ENCODE peak calls at places on chromosome 17, in ten cellular contexts. H is testis, R is endothelial cell, C is neural crest cell, D is progenitor cell of endocrine pancreas, L is left ventricle myocardium inferior, M is lung, W is IMR-90, O is brain microvascular endothelial cell, X is dorsolateral prefrontal cortex. Z is an unnamed sample.

GRCh38 chr17:285751-286422 is 66.7 kb downstream of the RPH3AL start:
- DNase-seq in H (no peak), R (no peak), C (no peak), D (no peak), L (no peak), M (no peak), W (no peak), O (no peak), X (no peak), Z (no peak)

GRCh38 chr17:16880843-16881230 is 91.1 kb downstream of the TNFRSF13B start:
- DNase-seq in H (no peak), R (no peak), C (no peak), D (no peak), L (no peak), M (no peak), W (no peak), O (no peak), X (no peak), Z (no peak)

GRCh38 chr17:61421460-61421859 is 21.8 kb downstream of the TBX2 start:
- DNase-seq in H (no peak), R (no peak), C (no peak), D (no peak), L (no peak), M (no peak), W (no peak), O (no peak), X (no peak), Z (no peak)

GRCh38 chr17:71224824-71225575 is 895.8 kb upstream of the SOX9 start:
- DNase-seq in H (peak), R (no peak), C (no peak), D (no peak), L (no peak), M (no peak), W (no peak), O (no peak), X (no peak), Z (no peak)

GRCh38 chr17:76368545-76368944 is 14.8 kb upstream of the PRPSAP1 start:
- DNase-seq in H (no peak), R (no peak), C (no peak), D (no peak), L (no peak), M (no peak), W (peak), O (peak), X (no peak), Z (peak)

GRCh38 chr17:57629470-57629869 is 115.6 kb downstream of the CCDC182 start:
- DNase-seq in H (no peak), R (no peak), C (no peak), D (no peak), L (no peak), M (no peak), W (no peak), O (no peak), X (no peak), Z (no peak)

GRCh38 chr17:1730345-1731193 is 6.1 kb downstream of the WDR81 start:
- DNase-seq in H (peak), R (no peak), C (no peak), D (no peak), L (peak), M (peak), W (peak), O (peak), X (no peak), Z (no peak)

GRCh38 chr17:65173284-65173793 is 36.2 kb downstream of the RGS9 start:
- DNase-seq in H (peak), R (peak), C (no peak), D (no peak), L (no peak), M (no peak), W (peak), O (peak), X (no peak), Z (peak)

GRCh38 chr17:38982858-38983746 is 15.9 kb upstream of the FBXO47 start:
- DNase-seq in H (peak), R (peak), C (peak), D (no peak), L (no peak), M (no peak), W (peak), O (peak), X (no peak), Z (peak)

DNA sequence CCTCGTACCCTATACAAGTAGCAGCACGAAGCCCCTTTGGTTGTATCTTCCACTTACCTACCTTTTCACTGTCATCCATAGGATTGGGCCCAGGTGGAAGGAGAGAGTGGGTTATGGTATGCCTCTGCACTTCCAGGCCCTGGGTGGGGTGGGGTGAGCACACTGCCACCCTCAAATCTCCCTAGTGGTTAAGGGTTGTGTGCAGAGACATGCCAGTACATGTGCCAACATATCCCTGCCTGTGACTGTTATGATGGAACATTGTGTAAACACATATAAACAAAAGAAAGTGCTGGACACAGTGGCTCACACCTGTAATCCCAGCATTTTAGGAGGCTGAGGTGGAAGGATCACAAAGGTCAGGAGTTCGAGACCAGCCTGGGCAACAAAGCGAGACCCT is 11.1 kb downstream of the HROB start:
- DNase-seq in H (no peak), R (no peak), C (no peak), D (no peak), L (no peak), M (no peak), W (no peak), O (no peak), X (no peak), Z (no peak)
- TF ChIP-seq CTCF in H (no peak), R (no peak), C (no peak), D (no peak), L (no peak), M (no peak), W (no peak), O (no peak), X (no peak), Z (no peak)

GRCh38 chr17:68019675-68020450 is 15.7 kb upstream of the KPNA2 start:
- DNase-seq in H (peak), R (peak), C (peak), D (peak), L (peak), M (peak), W (peak), O (peak), X (peak), Z (peak)
- TF ChIP-seq CTCF in H (peak), R (peak), C (peak), D (peak), L (peak), M (no peak), W (peak), O (peak), X (peak), Z (peak)

DNA sequence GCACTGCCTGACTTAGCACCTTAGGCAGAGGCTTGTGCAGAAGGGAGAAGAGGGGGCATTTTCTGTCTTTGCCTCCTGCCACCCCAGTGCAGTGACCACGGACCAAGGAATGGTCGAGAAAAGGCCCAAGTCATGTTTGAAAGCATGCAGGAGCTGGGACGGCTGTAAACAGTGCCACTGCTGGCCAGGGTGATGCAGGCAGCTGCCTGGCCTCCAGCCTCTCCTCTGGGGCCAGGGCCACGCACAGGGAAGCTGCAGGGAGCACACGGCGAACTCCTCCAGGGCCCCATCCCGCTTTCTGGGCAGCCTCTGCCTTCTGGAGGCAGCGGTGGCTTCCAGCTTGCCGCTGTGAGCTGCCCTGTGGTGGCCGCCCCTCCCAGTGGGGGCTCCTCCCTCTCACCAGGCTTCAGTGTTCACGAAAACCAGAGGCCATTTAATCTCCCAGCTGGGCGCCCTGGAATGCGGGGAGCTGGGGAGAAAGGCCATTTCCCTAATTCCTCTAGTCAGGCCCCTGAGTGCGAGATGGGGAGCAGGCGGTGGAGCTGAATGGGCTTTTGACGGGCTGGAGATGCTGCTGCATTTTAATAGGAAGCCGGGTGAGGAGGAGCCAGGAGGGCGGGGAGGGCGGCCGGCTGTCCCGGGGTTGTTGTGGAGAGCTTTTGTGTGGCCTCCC is 28.8 kb upstream of the DNAI2 start:
- DNase-seq in H (no peak), R (peak), C (peak), D (no peak), L (no peak), M (no peak), W (no peak), O (no peak), X (peak), Z (no peak)
- TF ChIP-seq CTCF in H (no peak), R (no peak), C (no peak), D (no peak), L (no peak), M (no peak), W (no peak), O (peak), X (no peak), Z (no peak)

DNA sequence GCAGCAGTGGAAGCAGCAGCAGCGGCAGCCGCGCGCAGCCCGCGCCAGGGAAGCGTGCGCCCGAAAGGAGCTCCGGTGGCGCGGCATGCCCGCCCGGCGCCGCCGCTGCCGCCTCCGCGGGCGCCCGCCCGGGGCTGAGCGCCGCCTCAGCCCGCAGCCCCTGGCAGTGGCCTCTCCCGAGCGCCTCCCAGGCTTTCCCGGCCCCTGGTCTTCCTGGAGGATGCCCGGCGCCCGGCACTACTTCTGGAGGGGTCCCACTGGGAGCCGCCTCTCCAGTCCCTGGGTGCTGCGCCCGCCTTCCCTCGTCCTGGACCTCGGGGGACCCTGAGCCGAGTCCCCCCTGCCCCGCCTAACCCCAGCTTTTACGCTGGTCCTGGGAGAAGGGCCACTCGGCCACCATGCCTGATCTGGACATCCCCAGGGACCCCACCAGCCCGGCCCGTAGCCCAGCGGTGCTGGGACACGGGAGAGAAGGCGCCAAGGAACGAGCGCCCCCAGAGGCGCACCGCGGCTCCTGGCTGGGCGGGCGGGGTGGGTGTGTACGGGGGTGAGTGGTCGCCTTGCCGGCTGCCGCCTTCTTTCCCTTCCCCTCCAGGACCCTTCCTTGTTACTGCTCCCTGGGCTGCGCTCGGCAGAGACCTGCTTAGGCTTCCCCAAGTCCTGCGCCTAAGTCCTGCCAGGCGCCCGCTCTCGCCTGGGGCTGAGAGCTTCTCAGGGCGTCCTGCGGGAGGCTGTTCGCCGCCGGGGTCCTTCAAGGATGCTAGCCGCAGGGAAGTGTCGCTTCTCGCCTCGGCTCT is 713 bp downstream of the ASIC2 start:
- DNase-seq in H (peak), R (peak), C (peak), D (peak), L (no peak), M (no peak), W (peak), O (no peak), X (no peak), Z (peak)
- TF ChIP-seq CTCF in H (peak), R (peak), C (peak), D (peak), L (peak), M (no peak), W (peak), O (peak), X (peak), Z (no peak)

GRCh38 chr17:63827002-63827800 is at the start of the genes FTSJ3 and PSMC5:
- DNase-seq in H (peak), R (peak), C (peak), D (peak), L (peak), M (peak), W (peak), O (peak), X (peak), Z (peak)

GRCh38 chr17:63828936-63829335 is 1.5 kb upstream of the FTSJ3 start:
- DNase-seq in H (no peak), R (no peak), C (no peak), D (no peak), L (no peak), M (no peak), W (no peak), O (no peak), X (no peak), Z (no peak)

GRCh38 chr17:63827801-63828221 is 348 bp upstream of the FTSJ3 start:
- DNase-seq in H (no peak), R (no peak), C (no peak), D (no peak), L (no peak), M (no peak), W (no peak), O (no peak), X (no peak), Z (no peak)

GRCh38 chr17:63824362-63824761 is 2.9 kb upstream of the PSMC5 start:
- DNase-seq in H (no peak), R (no peak), C (no peak), D (no peak), L (no peak), M (no peak), W (no peak), O (no peak), X (no peak), Z (no peak)

GRCh38 chr17:63826468-63827001 is 696 bp upstream of the PSMC5 start:
- DNase-seq in H (no peak), R (peak), C (no peak), D (no peak), L (peak), M (no peak), W (peak), O (peak), X (no peak), Z (no peak)
- TF ChIP-seq CTCF in H (no peak), R (no peak), C (no peak), D (no peak), L (no peak), M (no peak), W (peak), O (peak), X (no peak), Z (no peak)

GRCh38 chr17:36459045-36459444 is 27.4 kb upstream of the ZNHIT3 start:
- DNase-seq in H (no peak), R (no peak), C (no peak), D (no peak), L (no peak), M (no peak), W (no peak), O (no peak), X (no peak), Z (no peak)

GRCh38 chr17:36459601-36460000 is 26.9 kb upstream of the ZNHIT3 start:
- DNase-seq in H (no peak), R (no peak), C (no peak), D (no peak), L (no peak), M (no peak), W (no peak), O (no peak), X (no peak), Z (no peak)

GRCh38 chr17:36463916-36464764 is 22.3 kb upstream of the ZNHIT3 start:
- DNase-seq in H (peak), R (peak), C (peak), D (peak), L (peak), M (peak), W (peak), O (peak), X (no peak), Z (peak)

GRCh38 chr17:36461330-36462110 is 25.0 kb upstream of the ZNHIT3 start:
- DNase-seq in H (no peak), R (no peak), C (no peak), D (no peak), L (no peak), M (no peak), W (no peak), O (no peak), X (no peak), Z (no peak)

DNA sequence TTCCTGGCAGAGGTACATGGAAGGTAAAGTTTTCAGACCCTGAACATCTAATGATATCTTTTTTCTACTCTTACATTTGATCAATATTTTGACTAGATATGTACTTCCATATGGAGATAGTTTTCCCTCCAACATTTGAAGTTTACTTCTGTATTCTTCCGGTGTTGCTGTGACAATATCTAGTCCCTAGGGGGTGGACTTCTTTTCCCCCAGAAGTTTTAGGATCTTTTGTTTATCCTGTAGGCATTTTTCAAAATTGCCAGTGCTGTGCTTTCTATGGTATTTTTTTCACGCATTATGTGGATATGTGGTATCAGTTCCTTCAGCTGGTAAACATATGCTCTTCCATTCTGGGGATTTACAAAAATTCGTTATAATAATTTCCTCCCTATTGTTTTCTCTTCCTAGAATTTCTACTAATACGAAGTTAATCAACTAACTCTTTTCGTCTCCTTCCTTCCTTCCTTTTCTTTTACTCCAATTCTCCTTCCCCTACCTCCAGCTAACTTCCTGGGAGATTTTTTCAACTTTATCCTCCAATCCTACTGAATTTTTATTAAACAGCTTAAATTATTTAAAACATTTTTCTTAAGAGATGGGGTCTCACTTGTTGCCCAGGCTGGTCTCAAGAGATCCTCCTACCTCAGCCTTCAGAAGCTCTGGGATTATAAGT is 26.1 kb upstream of the ZNHIT3 start:
- DNase-seq in H (no peak), R (no peak), C (no peak), D (no peak), L (no peak), M (no peak), W (no peak), O (no peak), X (no peak), Z (no peak)
- TF ChIP-seq CTCF in H (no peak), R (no peak), C (no peak), D (no peak), L (no peak), M (no peak), W (no peak), O (no peak), X (no peak), Z (no peak)

Z was measured in cardiac muscle cell.